ENCODE peak calls at places on chromosomes 4 and X, in eight cellular contexts. Y is astrocyte of the spinal cord, F is psoas muscle, P is A549, M is NCI-H1092, V is hypothalamus, C is A172, G is immature natural killer cell. L is an unnamed sample.

GRCh38 chrX:150058728-150059127 is 120.4 kb upstream of the EOLA2 start:
- DNase-seq in Y (no peak), F (no peak), P (no peak), M (no peak), V (no peak), C (no peak), G (no peak), L (no peak)

GRCh38 chr4:147772459-147772969 is 40.6 kb downstream of the ARHGAP10 start:
- DNase-seq in Y (peak), F (no peak), P (no peak), M (no peak), V (no peak), C (peak), G (no peak), L (no peak)

GRCh38 chr4:96315815-96316214 is 475.9 kb downstream of the PDHA2 start:
- DNase-seq in Y (no peak), F (no peak), P (no peak), M (no peak), V (no peak), C (peak), G (no peak), L (no peak)

GRCh38 chrX:40607381-40607780 is 15.8 kb upstream of the MPC1L start:
- DNase-seq in Y (no peak), F (no peak), P (no peak), M (no peak), V (no peak), C (no peak), G (no peak), L (no peak)

GRCh38 chrX:106510713-106511411 is 100.9 kb upstream of the RADX start:
- DNase-seq in Y (no peak), F (no peak), P (no peak), M (no peak), V (no peak), C (no peak), G (no peak), L (no peak)

GRCh38 chr4:163385466-163385865 is 41.8 kb downstream of the NPY5R start:
- DNase-seq in Y (no peak), F (no peak), P (no peak), M (no peak), V (no peak), C (no peak), G (no peak), L (no peak)

GRCh38 chr4:26174033-26174432 is 146.8 kb upstream of the RBPJ start:
- DNase-seq in Y (no peak), F (no peak), P (no peak), M (no peak), V (no peak), C (no peak), G (no peak), L (no peak)

GRCh38 chr4:79048878-79049277 is 109.6 kb upstream of the PAQR3 start:
- DNase-seq in Y (no peak), F (no peak), P (no peak), M (peak), V (no peak), C (no peak), G (no peak), L (no peak)

GRCh38 chrX:21490341-21490740 is 116.1 kb downstream of the CNKSR2 start:
- DNase-seq in Y (peak), F (no peak), P (no peak), M (peak), V (no peak), C (no peak), G (no peak), L (no peak)

GRCh38 chrX:110087485-110088356 is 84.8 kb downstream of the TMEM164 start:
- DNase-seq in Y (peak), F (peak), P (peak), M (no peak), V (no peak), C (peak), G (no peak), L (no peak)

GRCh38 chrX:55057691-55058249 is 17.1 kb upstream of the PAGE2B start:
- DNase-seq in Y (peak), F (no peak), P (peak), M (peak), V (no peak), C (peak), G (peak), L (no peak)

GRCh38 chr4:121656269-121656641 is 40.5 kb downstream of the ANXA5 start:
- DNase-seq in Y (peak), F (no peak), P (no peak), M (peak), V (peak), C (peak), G (no peak), L (no peak)

GRCh38 chr4:71186566-71187398 is 152.0 kb upstream of the SLC4A4 start:
- DNase-seq in Y (peak), F (peak), P (peak), M (no peak), V (peak), C (no peak), G (peak), L (peak)

GRCh38 chrX:46208225-46208854 is 336.9 kb downstream of the ZNF674 start:
- DNase-seq in Y (peak), F (no peak), P (no peak), M (no peak), V (no peak), C (peak), G (no peak), L (no peak)

GRCh38 chrX:1606476-1606875 is 8.4 kb upstream of the ASMT start:
- DNase-seq in Y (no peak), F (no peak), P (no peak), M (no peak), V (no peak), C (no peak), G (no peak), L (peak)